ENCODE peak calls at places on chromosome 1, in eight cellular contexts. N is fibroblast of lung, P is GM12865, T is mesothelial cell of epicardium, U is lower lobe of right lung, Z is tibial artery, X is fibroblast of pulmonary artery, W is GM13977. D is an unnamed sample.

GRCh38 chr1:24108334-24109165 is 3.4 kb downstream of the MYOM3 start:
- DNase-seq in P (no peak), X (peak; percentile 81), T (no peak), U (peak; percentile 25), N (peak; percentile 93), Z (no peak), W (no peak), D (no peak)

GRCh38 chr1:239044829-239045228 is 341.5 kb upstream of the CHRM3 start:
- DNase-seq in U (no peak), W (no peak), X (no peak), Z (no peak), T (no peak), N (no peak), P (no peak), D (no peak)

GRCh38 chr1:212037900-212038299 is 2.4 kb downstream of the DTL start:
- DNase-seq in X (peak; percentile 37), N (no peak), T (no peak), W (no peak), P (peak; percentile 21), Z (no peak), U (no peak), D (no peak)

GRCh38 chr1:207461649-207462048 is 7.5 kb downstream of the CR2 start:
- DNase-seq in N (no peak), T (no peak), Z (no peak), W (no peak), U (no peak), X (no peak), P (no peak), D (no peak)

GRCh38 chr1:149843302-149844041 is 55.9 kb upstream of the BOLA1 start:
- DNase-seq in U (no peak), N (peak; percentile 9), W (no peak), X (no peak), P (peak; percentile 26), Z (no peak), T (no peak), D (no peak)

GRCh38 chr1:194369060-194369459 is 1182.6 kb upstream of the B3GALT2 start:
- DNase-seq in N (peak; percentile 86), T (no peak), W (no peak), X (no peak), P (no peak), Z (no peak), U (no peak), D (no peak)

GRCh38 chr1:36352910-36353878 is 29.7 kb upstream of the EVA1B start:
- DNase-seq in N (peak; percentile 85), X (peak; percentile 48), W (no peak), U (no peak), Z (no peak), T (no peak), P (no peak), D (no peak)

GRCh38 chr1:116375884-116376733 is 3.1 kb downstream of the ATP1A1 start:
- DNase-seq in Z (peak; percentile 91), N (peak; percentile 84), W (no peak), X (peak; percentile 85), T (no peak), P (peak; percentile 69), U (peak; percentile 85), D (no peak)

GRCh38 chr1:48003741-48004503 is 6.7 kb upstream of the TRABD2B start:
- DNase-seq in X (no peak), T (no peak), P (no peak), Z (no peak), W (no peak), U (no peak), N (no peak), D (no peak)

DNA sequence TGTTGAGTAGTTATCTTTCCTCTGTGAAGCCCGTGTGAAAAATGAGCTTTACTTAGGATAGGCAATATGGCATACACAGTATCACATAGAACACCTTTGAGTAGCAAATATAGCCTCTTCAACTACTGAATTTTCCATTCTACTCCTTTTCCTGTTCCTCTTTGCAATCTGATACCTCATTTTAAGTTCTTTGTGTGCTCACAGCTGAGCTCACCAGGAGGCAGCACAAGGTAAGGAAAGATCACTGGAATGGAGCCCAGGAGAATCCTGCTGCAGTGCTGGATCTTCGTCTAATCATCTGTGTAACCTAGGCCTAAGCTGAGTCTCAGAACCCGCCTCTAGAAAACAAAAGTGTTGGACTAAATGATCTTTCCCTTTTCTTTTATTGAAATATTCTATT is 171.0 kb downstream of the LRRC40 start:
- DNase-seq in Z (no peak), W (no peak), U (no peak), P (no peak), N (peak; percentile 70), X (peak; percentile 75), T (no peak), D (no peak)
- TF ChIP-seq CTCF in Z (no peak), W (no peak), U (no peak), P (no peak), N (peak; percentile 58), X (peak; percentile 64), T (no peak), D (no peak)

DNA sequence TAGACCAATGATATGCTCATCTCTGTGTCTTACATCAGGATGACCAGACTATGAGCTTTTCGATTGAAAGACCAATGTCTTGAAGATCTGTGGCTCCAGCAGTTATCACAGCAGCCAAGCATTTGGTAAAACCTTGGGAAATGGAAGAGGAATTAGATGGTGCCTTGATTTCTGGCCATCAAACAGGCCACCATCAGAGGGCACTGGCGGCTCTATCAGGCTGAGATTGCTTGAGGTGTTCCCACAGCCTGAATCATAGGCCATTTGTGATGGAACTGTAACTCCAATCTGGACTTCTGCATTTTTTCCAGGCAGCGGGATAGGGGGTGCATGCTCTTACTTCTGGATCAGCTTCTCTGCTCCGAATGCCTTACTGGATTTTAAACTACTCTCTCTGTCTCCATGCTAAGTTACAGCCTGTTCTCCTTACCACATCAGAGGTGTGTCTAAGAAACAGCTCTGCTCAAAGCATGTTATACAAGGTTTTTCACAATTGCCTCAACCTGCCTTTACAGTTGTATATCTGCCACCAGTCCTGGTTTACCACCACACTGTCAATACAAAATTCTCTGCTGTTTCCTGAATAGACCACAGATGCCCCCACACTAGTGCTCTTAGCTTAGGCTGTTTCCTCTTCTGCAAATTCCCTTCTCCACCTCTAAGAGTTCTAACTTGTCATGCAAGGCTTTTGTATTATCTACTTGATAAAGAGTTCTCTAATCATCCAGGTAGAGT is 180.9 kb downstream of the PTGER3 start:
- DNase-seq in X (no peak), T (no peak), Z (no peak), P (no peak), N (no peak), U (no peak), W (no peak), D (no peak)
- TF ChIP-seq CTCF in X (no peak), T (no peak), Z (no peak), P (no peak), N (no peak), U (no peak), W (no peak), D (no peak)

GRCh38 chr1:245503548-245503947 is 348.8 kb downstream of the KIF26B start:
- DNase-seq in P (no peak), U (no peak), W (no peak), X (no peak), Z (no peak), T (no peak), N (no peak), D (no peak)

GRCh38 chr1:245495681-245496080 is 340.9 kb downstream of the KIF26B start:
- DNase-seq in Z (no peak), W (no peak), U (no peak), T (no peak), X (no peak), N (no peak), P (no peak), D (no peak)

GRCh38 chr1:245501635-245502034 is 346.9 kb downstream of the KIF26B start:
- DNase-seq in U (no peak), Z (no peak), W (no peak), P (no peak), N (no peak), X (no peak), T (no peak), D (no peak)

DNA sequence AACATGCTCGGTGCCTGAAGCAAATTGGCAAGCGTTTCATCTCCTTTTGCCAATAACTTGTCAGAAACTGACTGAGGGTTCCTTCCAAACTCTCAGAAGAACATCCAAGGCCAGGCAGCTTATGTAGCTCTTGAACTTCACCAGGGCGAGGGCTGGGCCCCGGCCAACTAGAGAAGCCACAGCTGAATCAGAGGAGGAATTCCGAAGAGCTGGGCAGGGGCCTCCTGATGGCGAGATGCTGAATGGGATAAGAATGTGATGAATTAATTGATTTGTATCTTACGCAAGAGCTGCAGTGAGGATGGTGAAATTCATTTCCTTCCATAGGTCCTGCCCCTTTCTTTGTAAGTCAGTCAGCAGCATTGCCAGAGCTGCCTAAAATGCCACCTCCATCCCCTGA is 345.8 kb downstream of the KIF26B start:
- DNase-seq in T (no peak), P (no peak), N (peak; percentile 94), W (no peak), U (no peak), Z (no peak), X (peak; percentile 60), D (no peak)
- TF ChIP-seq CTCF in T (no peak), P (no peak), N (peak; percentile 23), W (no peak), U (no peak), Z (no peak), X (no peak), D (no peak)

GRCh38 chr1:240967070-240967724 is 355.2 kb upstream of the GREM2 start:
- DNase-seq in W (no peak), P (no peak), T (no peak), N (no peak), X (no peak), U (no peak), Z (no peak), D (no peak)
- TF ChIP-seq CTCF in W (peak; percentile 5), P (no peak), T (peak; percentile 29), N (peak; percentile 1), X (no peak), U (no peak), Z (no peak), D (no peak)

GRCh38 chr1:222009105-222009730 is 267.3 kb upstream of the DUSP10 start:
- DNase-seq in N (no peak), P (peak; percentile 43), Z (no peak), T (no peak), U (no peak), W (peak; percentile 23), X (peak; percentile 27), D (peak; percentile 40)
- TF ChIP-seq CTCF in N (peak; percentile 32), P (peak; percentile 42), Z (peak; percentile 36), T (no peak), U (peak; percentile 38), W (peak; percentile 58), X (peak; percentile 43), D (peak; percentile 34)

GRCh38 chr1:236315092-236315491 is 33.3 kb upstream of the ERO1B start:
- DNase-seq in N (no peak), P (no peak), T (no peak), Z (no peak), W (no peak), U (no peak), X (no peak), D (no peak)

GRCh38 chr1:236308827-236309226 is 27.1 kb upstream of the ERO1B start:
- DNase-seq in W (no peak), P (no peak), N (no peak), Z (no peak), T (no peak), X (no peak), U (no peak), D (no peak)

GRCh38 chr1:236307437-236307836 is 25.7 kb upstream of the ERO1B start:
- DNase-seq in P (no peak), U (no peak), X (no peak), W (no peak), N (peak; percentile 6), T (no peak), Z (no peak), D (no peak)

GRCh38 chr1:236313412-236313811 is 31.7 kb upstream of the ERO1B start:
- DNase-seq in W (no peak), Z (no peak), N (no peak), X (no peak), P (no peak), U (no peak), T (no peak), D (no peak)

GRCh38 chr1:236311040-236311439 is 29.3 kb upstream of the ERO1B start:
- DNase-seq in N (no peak), T (no peak), U (no peak), Z (no peak), W (no peak), X (no peak), P (peak; percentile 39), D (no peak)
- TF ChIP-seq CTCF in N (no peak), T (no peak), U (no peak), Z (no peak), W (peak; percentile 2), X (no peak), P (peak; percentile 14), D (no peak)